ENCODE peak calls at places on chromosomes 1 and 21, in six cellular contexts. M is MM.1S, X is AG04450, C is fibroblast of pulmonary artery, F is astrocyte of the spinal cord, Q is lower leg skin. B is an unnamed sample.

GRCh38 chr1:171160611-171161354 is 24.3 kb upstream of the FMO2 start:
- DNase-seq in M (no peak), X (no peak), C (peak), F (no peak), Q (no peak), B (no peak)

GRCh38 chr1:152823291-152823690 is 4.0 kb upstream of the LCE1A start:
- DNase-seq in M (no peak), X (no peak), C (no peak), F (no peak), Q (no peak), B (no peak)

GRCh38 chr1:158037008-158037875 is 43.8 kb downstream of the KIRREL1 start:
- DNase-seq in M (no peak), X (no peak), C (no peak), F (no peak), Q (no peak), B (no peak)

GRCh38 chr1:79531790-79532189 is 525.3 kb upstream of the ADGRL4 start:
- DNase-seq in M (no peak), X (no peak), C (no peak), F (no peak), Q (no peak), B (no peak)

GRCh38 chr1:150708595-150708994 is 11.6 kb upstream of the GOLPH3L start:
- DNase-seq in M (no peak), X (no peak), C (no peak), F (no peak), Q (no peak), B (no peak)

GRCh38 chr1:65971547-65971946 is 178.9 kb downstream of the PDE4B start:
- DNase-seq in M (no peak), X (no peak), C (peak), F (no peak), Q (no peak), B (no peak)

GRCh38 chr1:209774592-209774991 is 9.8 kb downstream of the C1orf74 start:
- DNase-seq in M (no peak), X (no peak), C (no peak), F (no peak), Q (no peak), B (no peak)

GRCh38 chr1:87588445-87588844 is 259.8 kb downstream of the LMO4 start:
- DNase-seq in M (peak), X (peak), C (no peak), F (no peak), Q (no peak), B (peak)

GRCh38 chr1:3515774-3516480 is 61.5 kb downstream of the ARHGEF16 start:
- DNase-seq in M (no peak), X (no peak), C (no peak), F (peak), Q (no peak), B (no peak)

GRCh38 chr1:47432071-47433036 is 5.5 kb upstream of the FOXD2 start:
- DNase-seq in M (no peak), X (no peak), C (peak), F (peak), Q (peak), B (peak)

GRCh38 chr1:83060216-83060615 is 938.7 kb downstream of the TTLL7 start:
- DNase-seq in M (no peak), X (no peak), C (no peak), F (no peak), Q (no peak), B (no peak)

GRCh38 chr1:157505481-157506272 is 46.6 kb downstream of the FCRL5 start:
- DNase-seq in M (peak), X (peak), C (peak), F (peak), Q (no peak), B (peak)

GRCh38 chr1:94801919-94802546 is 18.1 kb upstream of the SLC44A3 start:
- DNase-seq in M (peak), X (peak), C (peak), F (peak), Q (peak), B (peak)

GRCh38 chr1:92749024-92749634 is 35.8 kb downstream of the EVI5 start:
- DNase-seq in M (peak), X (no peak), C (peak), F (peak), Q (no peak), B (peak)

GRCh38 chr21:33901421-33902288 is 13.9 kb downstream of the ATP5PO start:
- DNase-seq in M (peak), X (no peak), C (peak), F (peak), Q (peak), B (peak)

GRCh38 chr1:19511117-19511516 is 25.8 kb upstream of the CAPZB start:
- DNase-seq in M (no peak), X (no peak), C (no peak), F (no peak), Q (no peak), B (no peak)

GRCh38 chr21:25573409-25574206 is 33.7 kb downstream of the MRPL39 start:
- DNase-seq in M (peak), X (peak), C (peak), F (peak), Q (no peak), B (peak)

GRCh38 chr1:74363220-74363619 is 128.0 kb downstream of the TNNI3K start:
- DNase-seq in M (no peak), X (no peak), C (no peak), F (no peak), Q (no peak), B (no peak)

GRCh38 chr1:9281907-9282306 is 10.8 kb upstream of the SPSB1 start:
- DNase-seq in M (peak), X (no peak), C (no peak), F (no peak), Q (no peak), B (no peak)

DNA sequence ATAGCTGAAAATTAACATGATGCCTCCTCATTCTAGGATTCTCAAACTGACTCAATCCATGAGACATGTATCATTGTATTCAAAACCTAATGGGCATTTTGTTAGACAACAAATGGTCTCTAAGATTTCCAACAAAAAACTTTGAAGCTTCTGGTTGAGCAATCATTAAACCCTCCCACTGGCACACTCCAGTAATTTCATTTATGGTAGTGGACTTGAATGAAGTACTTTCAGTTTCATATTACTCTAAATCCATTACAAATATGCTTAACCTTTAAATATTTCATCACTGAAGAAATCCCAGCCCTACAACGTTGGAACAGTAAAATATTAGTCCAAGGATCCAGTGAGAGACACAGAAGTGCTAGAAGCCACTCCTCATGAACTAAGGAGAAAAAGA is 43.5 kb downstream of the GBP6 start:
- DNase-seq in M (peak), X (no peak), C (peak), F (no peak), Q (no peak), B (no peak)
- H3K4me3 ChIP-seq in M (peak), X (peak), C (peak), F (no peak), Q (no peak), B (no peak)

GRCh38 chr1:203486618-203487370 is 7.2 kb upstream of the OPTC start:
- DNase-seq in M (no peak), X (no peak), C (no peak), F (no peak), Q (no peak), B (no peak)
- H3K4me3 ChIP-seq in M (peak), X (no peak), C (no peak), F (no peak), Q (no peak), B (peak)

DNA sequence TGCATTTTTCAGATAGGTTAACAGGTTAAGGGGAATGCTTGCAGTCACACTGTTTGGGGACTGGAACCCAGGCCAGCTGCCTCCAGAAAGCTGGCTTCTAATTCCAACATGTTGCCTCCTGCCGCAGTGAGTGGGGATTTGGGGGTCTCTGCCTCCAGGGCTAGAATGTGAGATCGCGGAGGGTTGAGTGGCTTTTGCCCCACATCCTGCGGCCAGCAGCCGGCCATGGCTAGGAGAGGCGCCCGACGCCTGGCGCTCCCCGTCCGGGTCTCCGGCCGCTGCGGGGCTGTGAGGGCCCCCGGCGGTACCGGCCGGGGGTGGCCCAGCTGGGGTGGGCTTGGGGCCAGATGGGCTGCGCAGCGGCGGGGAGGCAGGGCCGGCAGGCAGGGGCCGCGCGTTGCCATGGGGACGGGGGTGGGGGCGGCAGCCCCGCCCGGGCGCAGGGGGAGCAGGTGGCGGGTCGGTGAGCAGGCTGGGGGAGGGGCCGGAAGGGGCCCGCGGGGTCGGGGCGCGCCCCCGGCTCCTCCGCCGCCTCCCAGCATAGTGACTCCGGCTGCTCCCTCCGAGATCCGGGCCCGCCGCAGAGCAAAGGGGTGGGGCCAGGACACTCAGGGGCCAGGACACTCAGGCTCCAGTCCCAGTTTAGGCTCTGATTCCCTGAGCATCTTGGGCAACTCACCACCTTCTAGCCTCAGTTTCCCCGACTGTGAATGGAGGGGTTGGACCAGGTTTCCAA is 68.5 kb upstream of the SSBP3 start:
- DNase-seq in M (no peak), X (no peak), C (no peak), F (no peak), Q (no peak), B (no peak)
- H3K4me3 ChIP-seq in M (no peak), X (peak), C (no peak), F (no peak), Q (no peak), B (peak)

GRCh38 chr1:236064674-236065508 is at the start of gene NID1:
- DNase-seq in M (no peak), X (no peak), C (peak), F (peak), Q (peak), B (peak)

GRCh38 chr1:236066828-236067386 is 2.0 kb upstream of the NID1 start:
- DNase-seq in M (peak), X (no peak), C (no peak), F (no peak), Q (peak), B (no peak)

GRCh38 chr1:236067854-236068454 is 3.1 kb upstream of the NID1 start:
- DNase-seq in M (no peak), X (no peak), C (peak), F (peak), Q (no peak), B (peak)

GRCh38 chr1:236065509-236066005 is 667 bp upstream of the NID1 start:
- DNase-seq in M (no peak), X (no peak), C (no peak), F (no peak), Q (no peak), B (no peak)

GRCh38 chr1:236066054-236066453 is 1.2 kb upstream of the NID1 start:
- DNase-seq in M (no peak), X (no peak), C (peak), F (no peak), Q (no peak), B (no peak)
- H3K4me3 ChIP-seq in M (no peak), X (no peak), C (no peak), F (no peak), Q (no peak), B (no peak)

GRCh38 chr1:77830946-77831345 is 51.5 kb downstream of the MIGA1 start:
- DNase-seq in M (no peak), X (no peak), C (no peak), F (no peak), Q (no peak), B (no peak)

GRCh38 chr1:77833521-77834100 is 54.2 kb downstream of the MIGA1 start:
- DNase-seq in M (no peak), X (no peak), C (peak), F (no peak), Q (no peak), B (no peak)

GRCh38 chr1:77832889-77833288 is 53.4 kb downstream of the MIGA1 start:
- DNase-seq in M (no peak), X (peak), C (peak), F (peak), Q (no peak), B (peak)

GRCh38 chr1:77831566-77831965 is 52.1 kb downstream of the MIGA1 start:
- DNase-seq in M (no peak), X (no peak), C (peak), F (peak), Q (no peak), B (no peak)

DNA sequence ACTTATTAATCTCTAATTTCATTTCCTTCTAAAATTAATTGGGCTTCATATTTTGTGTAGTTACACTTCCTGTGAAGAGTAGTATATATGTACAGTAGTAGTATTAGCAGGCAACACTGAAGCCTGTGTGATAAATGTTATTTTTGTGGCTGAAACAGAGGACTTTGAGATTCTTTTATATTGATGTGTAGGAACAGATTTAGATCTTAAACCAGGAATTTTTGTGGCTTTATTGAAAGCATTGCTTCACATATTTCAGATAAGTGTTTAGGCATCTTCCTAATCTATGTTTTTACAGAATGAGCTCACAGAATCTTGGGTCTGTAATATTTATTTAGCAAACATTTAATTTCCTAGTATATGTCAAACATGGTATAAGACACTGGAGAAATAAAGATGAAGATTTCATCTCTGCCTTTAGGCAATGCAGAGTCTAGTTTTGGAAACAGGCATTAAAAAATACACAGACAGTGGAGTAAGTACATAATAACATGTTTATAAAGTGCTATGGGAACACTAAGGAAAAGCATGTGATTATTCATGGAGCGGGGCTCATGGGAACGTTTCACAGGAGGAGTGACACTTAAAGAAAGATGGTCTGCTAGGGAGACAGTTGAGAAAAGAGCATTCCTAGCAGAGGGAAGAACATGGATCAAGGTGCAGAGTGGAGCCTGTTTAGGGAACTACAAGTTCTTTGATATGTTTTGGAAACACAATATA is 52.7 kb downstream of the MIGA1 start:
- DNase-seq in M (no peak), X (no peak), C (peak), F (peak), Q (no peak), B (peak)
- H3K4me3 ChIP-seq in M (no peak), X (no peak), C (peak), F (no peak), Q (no peak), B (no peak)

B was measured in skeletal muscle cell.